ENCODE peak calls at places on chromosomes 7 and 10, in six cellular contexts. V is right lobe of liver, H is HepG2, X is heart left ventricle, J is A549, E is HCT116. T is an unnamed sample.

GRCh38 chr10:16817125-16818019 is at the start of gene RSU1:
- ATAC-seq in V (peak), H (peak), X (peak), J (peak), E (peak), T (peak)

GRCh38 chr7:28759373-28760013 is 198.6 kb downstream of the TRIL start:
- ATAC-seq in V (no peak), H (no peak), X (no peak), J (no peak), E (no peak), T (no peak)

GRCh38 chr7:20140278-20141058 is 76.7 kb downstream of the MACC1 start:
- ATAC-seq in V (no peak), H (no peak), X (no peak), J (no peak), E (no peak), T (no peak)

GRCh38 chr10:132482090-132482489 is 55.5 kb upstream of the INPP5A start:
- ATAC-seq in V (no peak), H (no peak), X (peak), J (no peak), E (no peak), T (peak)

GRCh38 chr7:50356212-50356944 is 51.9 kb downstream of the IKZF1 start:
- ATAC-seq in V (peak), H (no peak), X (peak), J (no peak), E (no peak), T (peak)

GRCh38 chr7:151895008-151895661 is 18.2 kb upstream of the PRKAG2 start:
- ATAC-seq in V (no peak), H (no peak), X (no peak), J (no peak), E (no peak), T (no peak)

GRCh38 chr7:132519936-132520335 is 56.3 kb downstream of the PLXNA4 start:
- ATAC-seq in V (peak), H (no peak), X (peak), J (no peak), E (no peak), T (no peak)

GRCh38 chr7:48182736-48183369 is 11.6 kb downstream of the ABCA13 start:
- ATAC-seq in V (no peak), H (no peak), X (no peak), J (no peak), E (no peak), T (no peak)

GRCh38 chr10:22652988-22653431 is 61.4 kb downstream of the PIP4K2A start:
- ATAC-seq in V (no peak), H (no peak), X (no peak), J (no peak), E (no peak), T (no peak)

GRCh38 chr7:72493850-72494661 is 81.9 kb upstream of the CALN1 start:
- ATAC-seq in V (peak), H (peak), X (peak), J (peak), E (peak), T (no peak)

GRCh38 chr7:36171503-36171902 is 18.4 kb downstream of the EEPD1 start:
- ATAC-seq in V (no peak), H (no peak), X (no peak), J (no peak), E (no peak), T (no peak)

GRCh38 chr7:90736968-90737939 is 141.1 kb downstream of the CDK14 start:
- ATAC-seq in V (no peak), H (no peak), X (no peak), J (no peak), E (no peak), T (no peak)

GRCh38 chr10:3850999-3851937 is 66.3 kb upstream of the KLF6 start:
- ATAC-seq in V (peak), H (peak), X (peak), J (peak), E (no peak), T (peak)

GRCh38 chr7:36455646-36456045 is 66.0 kb downstream of the ANLN start:
- ATAC-seq in V (no peak), H (no peak), X (no peak), J (no peak), E (no peak), T (no peak)

GRCh38 chr7:143104759-143105158 is 27.1 kb upstream of the PIP start:
- ATAC-seq in V (peak), H (peak), X (no peak), J (no peak), E (no peak), T (no peak)

GRCh38 chr7:2049111-2049781 is 183.5 kb downstream of the MAD1L1 start:
- ATAC-seq in V (no peak), H (no peak), X (no peak), J (no peak), E (no peak), T (no peak)

GRCh38 chr10:69434169-69434568 is 17.1 kb upstream of the TSPAN15 start:
- ATAC-seq in V (no peak), H (no peak), X (no peak), J (no peak), E (no peak), T (no peak)

GRCh38 chr7:79774150-79774549 is 320.7 kb upstream of the MAGI2 start:
- ATAC-seq in V (no peak), H (no peak), X (no peak), J (no peak), E (no peak), T (no peak)

GRCh38 chr10:89224697-89225443 is 17.8 kb upstream of the CH25H start:
- ATAC-seq in V (peak), H (no peak), X (peak), J (no peak), E (no peak), T (peak)

GRCh38 chr10:8967004-8967530 is 912.6 kb downstream of the GATA3 start:
- ATAC-seq in V (no peak), H (no peak), X (no peak), J (no peak), E (no peak), T (no peak)

GRCh38 chr10:44118500-44118899 is 266.4 kb downstream of the CXCL12 start:
- ATAC-seq in V (no peak), H (no peak), X (no peak), J (no peak), E (no peak), T (no peak)

GRCh38 chr10:132195366-132196075 is 8.8 kb downstream of the DPYSL4 start:
- ATAC-seq in V (no peak), H (no peak), X (no peak), J (no peak), E (no peak), T (no peak)

GRCh38 chr7:106598663-106599342 is 62.2 kb downstream of the CCDC71L start:
- ATAC-seq in V (peak), H (peak), X (peak), J (peak), E (peak), T (peak)

GRCh38 chr7:91940171-91940570 is 491 bp upstream of the AKAP9 start:
- ATAC-seq in V (peak), H (peak), X (peak), J (peak), E (peak), T (peak)

DNA sequence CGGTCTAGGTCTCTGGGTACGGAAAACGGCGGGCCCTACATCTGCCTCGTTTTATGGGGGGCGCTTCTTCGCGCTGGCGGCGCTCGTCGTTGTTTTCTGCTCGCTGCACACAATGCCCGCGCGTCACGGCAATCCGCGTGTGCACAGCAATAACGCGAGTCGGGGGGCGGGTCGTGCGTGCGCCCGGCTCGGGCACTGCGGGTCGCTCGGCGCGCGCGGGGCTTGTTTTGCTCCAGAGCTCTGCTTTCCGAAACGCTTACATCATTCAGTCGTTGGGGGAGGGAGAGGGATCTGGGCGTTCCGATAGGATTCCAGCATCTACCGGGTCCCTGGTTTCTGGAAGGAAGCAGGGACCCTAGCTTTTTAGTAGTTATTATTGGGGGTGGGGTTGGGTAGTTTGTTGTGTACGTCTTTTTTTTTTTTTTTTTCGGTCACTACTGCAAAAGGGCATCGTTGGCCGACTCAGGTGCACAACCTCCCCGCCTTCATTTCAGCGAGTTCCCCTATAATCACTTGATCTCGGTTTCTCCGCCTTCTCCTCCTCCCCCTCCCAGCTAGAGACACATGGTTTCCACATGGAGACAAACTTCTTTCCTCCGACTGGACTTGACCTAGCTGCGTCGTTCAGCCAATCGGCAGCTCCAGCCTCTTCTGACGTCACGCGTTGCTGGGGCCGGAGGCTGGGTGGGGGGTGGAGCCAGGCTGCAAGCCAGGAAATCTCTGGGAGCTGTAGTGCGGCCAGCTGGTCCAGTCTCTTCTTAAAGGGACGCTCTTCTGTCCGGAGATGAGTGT is 3.5 kb downstream of the MXI1 start:
- ATAC-seq in V (peak), H (peak), X (peak), J (peak), E (peak), T (peak)
- H3K27ac ChIP-seq in V (peak), H (peak), X (peak), J (peak), E (peak), T (peak)

DNA sequence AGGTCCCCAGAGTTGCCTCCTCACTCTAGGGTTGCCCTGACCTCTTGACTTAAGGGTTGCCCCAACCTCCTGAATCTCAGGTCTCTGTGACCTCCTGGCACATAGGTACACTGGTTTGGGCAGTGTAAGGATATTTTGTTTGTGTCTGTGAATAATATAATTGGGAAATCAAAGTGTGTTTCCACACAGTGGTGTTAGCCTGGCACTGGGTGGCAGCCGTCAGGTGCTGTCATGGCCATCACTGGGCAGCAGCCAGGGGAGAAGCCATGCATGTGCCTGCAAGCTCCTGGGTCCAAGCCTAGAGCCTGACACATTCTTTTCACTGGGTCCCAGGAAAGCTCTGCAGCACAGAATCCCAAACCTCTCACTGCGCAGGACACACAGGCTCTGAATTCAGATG is 3.6 kb upstream of the CCDC201 start:
- ATAC-seq in V (peak), H (no peak), X (no peak), J (no peak), E (no peak), T (no peak)
- TF ChIP-seq POLR2A in V (no peak), H (no peak), X (no peak), J (no peak), E (no peak), T (no peak)

DNA sequence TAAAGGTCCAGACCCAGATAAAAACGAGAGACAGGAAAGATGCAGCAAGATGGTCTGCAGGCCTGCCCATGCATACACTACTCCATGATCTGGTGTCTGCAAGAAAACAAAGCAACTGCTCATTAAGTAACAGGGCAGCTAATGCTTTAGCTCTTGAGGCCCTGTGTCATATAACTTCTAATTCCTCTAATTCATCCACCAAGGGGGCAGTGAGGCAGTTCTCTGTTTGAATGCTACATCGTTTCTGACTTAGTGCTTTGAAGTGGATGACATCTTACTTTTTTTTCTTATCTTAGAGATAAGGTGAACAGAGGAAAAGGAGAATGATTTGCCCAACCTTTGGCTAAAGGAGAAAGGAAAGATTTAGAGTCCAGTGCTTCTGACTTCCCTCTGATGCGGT is 619.7 kb downstream of the AUTS2 start:
- ATAC-seq in V (no peak), H (no peak), X (no peak), J (no peak), E (no peak), T (no peak)
- H3K27ac ChIP-seq in V (no peak), H (no peak), X (no peak), J (no peak), E (no peak), T (no peak)

DNA sequence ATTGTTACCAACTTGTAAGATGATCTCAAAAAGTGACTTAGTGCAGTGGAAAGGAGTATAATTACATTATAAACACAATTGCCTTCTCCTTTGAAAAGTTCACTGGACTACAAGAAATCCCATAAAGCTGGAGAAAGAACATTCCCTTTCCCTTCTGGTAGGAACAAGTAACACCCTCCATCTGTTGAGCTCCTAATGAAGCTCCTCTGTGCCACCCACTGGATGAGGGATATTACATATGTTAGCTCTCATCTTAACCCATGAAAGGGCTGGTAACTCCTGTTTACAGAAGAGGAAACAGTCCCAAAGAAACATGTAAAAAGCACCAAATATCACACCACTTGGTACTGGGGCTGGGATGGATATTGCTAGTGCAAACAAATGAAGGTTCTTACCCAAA is 8.1 kb downstream of the PGAM1 start:
- ATAC-seq in V (peak), H (peak), X (no peak), J (peak), E (peak), T (no peak)
- TF ChIP-seq POLR2A in V (no peak), H (no peak), X (no peak), J (no peak), E (no peak), T (no peak)

GRCh38 chr7:27095897-27096755 is at the start of gene HOXA1:
- ATAC-seq in V (peak), H (peak), X (peak), J (peak), E (peak), T (peak)
- H3K27ac ChIP-seq in V (peak), H (no peak), X (peak), J (peak), E (peak), T (peak)

DNA sequence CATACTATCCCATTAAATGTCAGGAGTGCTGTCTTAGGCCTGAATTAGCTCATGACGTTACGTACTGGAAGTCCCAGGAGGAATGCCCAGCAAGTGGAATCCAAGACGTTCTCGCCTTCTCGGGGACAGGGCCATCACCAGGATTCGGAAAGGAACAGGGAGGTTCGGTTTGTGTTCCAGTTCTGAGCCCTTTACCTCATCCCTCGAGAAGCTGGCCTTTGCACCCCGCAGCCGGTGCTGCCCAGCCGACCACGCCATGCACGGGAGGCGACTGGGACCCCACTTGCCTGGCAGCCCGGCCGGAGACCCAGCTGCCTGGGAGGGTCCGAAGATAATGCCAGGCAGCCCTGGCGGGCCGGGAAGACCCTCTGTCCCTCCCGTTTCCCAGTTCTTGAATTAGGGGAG is 842 bp upstream of the CHST3 start:
- ATAC-seq in V (peak), H (peak), X (peak), J (no peak), E (no peak), T (peak)
- TF ChIP-seq POLR2A in V (peak), H (no peak), X (no peak), J (no peak), E (no peak), T (peak)

DNA sequence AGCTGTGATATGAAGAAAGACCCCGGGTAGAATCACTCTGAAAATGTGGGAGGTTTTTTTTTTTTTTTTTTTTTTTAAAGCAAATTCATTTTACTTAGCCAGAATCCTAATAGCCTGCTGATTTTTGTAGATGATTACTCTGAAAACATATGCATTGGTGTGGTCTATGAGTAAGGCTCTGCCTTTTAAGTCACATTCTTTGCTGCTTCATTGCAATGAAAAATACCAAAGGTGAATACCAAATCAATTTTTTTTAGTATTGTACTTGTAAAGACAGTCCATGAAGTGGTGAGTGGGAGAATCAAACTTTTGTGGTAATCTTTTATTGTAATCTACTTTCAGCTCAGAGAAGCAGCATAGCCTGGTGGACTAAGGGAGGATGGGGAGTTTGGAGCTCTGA is 130.3 kb downstream of the SDK1 start:
- ATAC-seq in V (no peak), H (no peak), X (no peak), J (no peak), E (no peak), T (no peak)
- H3K27ac ChIP-seq in V (no peak), H (no peak), X (no peak), J (no peak), E (no peak), T (no peak)

T was measured in gastroesophageal sphincter.